ENCODE peak calls at places on chromosomes 3 and 15, in nine cellular contexts. One of them, this sample, is unnamed.

GRCh38 chr3:170739410-170739809 is 130.6 kb downstream of the RPL22L1 start:
- DNase-seq in iPS-NIHi11: no peak
- DNase-seq in RWPE2: no peak
- DNase-seq in GM23338: no peak
- DNase-seq in T-helper 22 cell: no peak
- DNase-seq in NCI-H2081: no peak
- DNase-seq in HFFc6: no peak
- DNase-seq in T-helper 2 cell: no peak
- DNase-seq in SJSA1: no peak
- DNase-seq in this sample: no peak

GRCh38 chr3:79767953-79768282 is at the start of gene ROBO1:
- DNase-seq in iPS-NIHi11: peak; percentile 26
- DNase-seq in RWPE2: no peak
- DNase-seq in GM23338: peak; percentile 51
- DNase-seq in T-helper 22 cell: no peak
- DNase-seq in NCI-H2081: no peak
- DNase-seq in HFFc6: no peak
- DNase-seq in T-helper 2 cell: no peak
- DNase-seq in SJSA1: no peak
- DNase-seq in this sample: no peak

GRCh38 chr15:55991841-55992768 is 1.3 kb downstream of the NEDD4 start:
- DNase-seq in iPS-NIHi11: no peak
- DNase-seq in RWPE2: no peak
- DNase-seq in GM23338: no peak
- DNase-seq in T-helper 22 cell: no peak
- DNase-seq in NCI-H2081: no peak
- DNase-seq in HFFc6: no peak
- DNase-seq in T-helper 2 cell: no peak
- DNase-seq in SJSA1: no peak
- DNase-seq in this sample: no peak

GRCh38 chr3:38649500-38650247 is at the start of gene SCN5A:
- DNase-seq in iPS-NIHi11: peak; percentile 97
- DNase-seq in RWPE2: no peak
- DNase-seq in GM23338: peak; percentile 73
- DNase-seq in T-helper 22 cell: peak; percentile 30
- DNase-seq in NCI-H2081: peak; percentile 25
- DNase-seq in HFFc6: no peak
- DNase-seq in T-helper 2 cell: peak; percentile 42
- DNase-seq in SJSA1: peak; percentile 70
- DNase-seq in this sample: peak; percentile 28

GRCh38 chr15:71747128-71748083 is 62.9 kb upstream of the NR2E3 start:
- DNase-seq in iPS-NIHi11: no peak
- DNase-seq in RWPE2: no peak
- DNase-seq in GM23338: no peak
- DNase-seq in T-helper 22 cell: no peak
- DNase-seq in NCI-H2081: no peak
- DNase-seq in HFFc6: peak; percentile 93
- DNase-seq in T-helper 2 cell: no peak
- DNase-seq in SJSA1: peak; percentile 64
- DNase-seq in this sample: no peak

GRCh38 chr15:46091860-46092450 is 457.1 kb downstream of the SQOR start:
- DNase-seq in iPS-NIHi11: peak; percentile 55
- DNase-seq in RWPE2: no peak
- DNase-seq in GM23338: peak; percentile 87
- DNase-seq in T-helper 22 cell: no peak
- DNase-seq in NCI-H2081: peak; percentile 71
- DNase-seq in HFFc6: peak; percentile 11
- DNase-seq in T-helper 2 cell: no peak
- DNase-seq in SJSA1: no peak
- DNase-seq in this sample: no peak

GRCh38 chr15:96851613-96852012 is 521.1 kb downstream of the NR2F2 start:
- DNase-seq in iPS-NIHi11: no peak
- DNase-seq in RWPE2: no peak
- DNase-seq in GM23338: no peak
- DNase-seq in T-helper 22 cell: no peak
- DNase-seq in NCI-H2081: no peak
- DNase-seq in HFFc6: no peak
- DNase-seq in T-helper 2 cell: no peak
- DNase-seq in SJSA1: no peak
- DNase-seq in this sample: no peak

GRCh38 chr15:101604124-101604874 is 47.9 kb downstream of the TM2D3 start:
- DNase-seq in iPS-NIHi11: no peak
- DNase-seq in RWPE2: no peak
- DNase-seq in GM23338: no peak
- DNase-seq in T-helper 22 cell: no peak
- DNase-seq in NCI-H2081: no peak
- DNase-seq in HFFc6: no peak
- DNase-seq in T-helper 2 cell: no peak
- DNase-seq in SJSA1: no peak
- DNase-seq in this sample: no peak

GRCh38 chr15:46713045-46713444 is 1004.3 kb upstream of the SEMA6D start:
- DNase-seq in iPS-NIHi11: no peak
- DNase-seq in RWPE2: no peak
- DNase-seq in GM23338: no peak
- DNase-seq in T-helper 22 cell: no peak
- DNase-seq in NCI-H2081: no peak
- DNase-seq in HFFc6: no peak
- DNase-seq in T-helper 2 cell: no peak
- DNase-seq in SJSA1: no peak
- DNase-seq in this sample: no peak

GRCh38 chr3:114452176-114452744 is 158.4 kb downstream of the TIGIT start:
- DNase-seq in iPS-NIHi11: no peak
- DNase-seq in RWPE2: no peak
- DNase-seq in GM23338: no peak
- DNase-seq in T-helper 22 cell: no peak
- DNase-seq in NCI-H2081: no peak
- DNase-seq in HFFc6: no peak
- DNase-seq in T-helper 2 cell: no peak
- DNase-seq in SJSA1: no peak
- DNase-seq in this sample: no peak

GRCh38 chr15:51114437-51115119 is 19.9 kb upstream of the TNFAIP8L3 start:
- DNase-seq in iPS-NIHi11: no peak
- DNase-seq in RWPE2: no peak
- DNase-seq in GM23338: no peak
- DNase-seq in T-helper 22 cell: no peak
- DNase-seq in NCI-H2081: no peak
- DNase-seq in HFFc6: no peak
- DNase-seq in T-helper 2 cell: no peak
- DNase-seq in SJSA1: no peak
- DNase-seq in this sample: no peak

GRCh38 chr3:188956839-188957489 is 214.8 kb upstream of the TPRG1 start:
- DNase-seq in iPS-NIHi11: peak; percentile 54
- DNase-seq in RWPE2: no peak
- DNase-seq in GM23338: peak; percentile 89
- DNase-seq in T-helper 22 cell: no peak
- DNase-seq in NCI-H2081: peak; percentile 77
- DNase-seq in HFFc6: peak; percentile 54
- DNase-seq in T-helper 2 cell: no peak
- DNase-seq in SJSA1: no peak
- DNase-seq in this sample: no peak